ENCODE peak calls at places on chromosomes 5 and 9, in ten cellular contexts. J is activated T-helper 1 cell treated with anti-CD3 and anti-CD28 coated beads, Interleukin-12 subunit alpha, Interleukin-12 subunit beta, Interleukin-2, Interleukin-4 antibody, amounts not matched to agents 30 ng/mL and 10 ng/mL and 1 ng/mL, durations not matched to agents 14 hours and 24 hours and 36 hours; D is astrocyte; E is omental fat pad; Z is NCI-H2029; X is DMS153; S is stromal cell of bone marrow; N is NCI-H1092; L is HEK293T; V is OCI-LY7. T is an unnamed sample.

GRCh38 chr5:120463991-120464626 is at the start of gene PRR16:
- DNase-seq in S (peak; percentile 60), J (no peak), V (no peak), D (peak; percentile 52), E (no peak), L (peak; percentile 78), X (no peak), Z (no peak), N (no peak), T (peak; percentile 30)

GRCh38 chr9:23621166-23621565 is 204.9 kb downstream of the ELAVL2 start:
- DNase-seq in N (no peak), D (peak; percentile 73), S (no peak), V (no peak), L (no peak), E (no peak), J (no peak), X (no peak), Z (no peak), T (no peak)

GRCh38 chr9:126057869-126058467 is 268.7 kb upstream of the MVB12B start:
- DNase-seq in X (no peak), L (no peak), E (no peak), S (no peak), D (no peak), J (no peak), V (no peak), N (no peak), Z (no peak), T (no peak)

GRCh38 chr5:102583663-102584062 is 84.9 kb upstream of the SLCO6A1 start:
- DNase-seq in V (peak; percentile 8), E (no peak), X (no peak), L (peak; percentile 9), J (no peak), S (no peak), Z (peak; percentile 27), D (peak; percentile 15), N (no peak), T (peak; percentile 8)

GRCh38 chr5:164713682-164714081 is 1208.3 kb downstream of the MAT2B start:
- DNase-seq in Z (no peak), D (no peak), E (no peak), J (no peak), X (no peak), N (no peak), L (no peak), V (no peak), S (no peak), T (no peak)

GRCh38 chr9:89419978-89420394 is 77.9 kb downstream of the SEMA4D start:
- DNase-seq in D (no peak), S (no peak), L (no peak), V (no peak), J (peak; percentile 44), E (no peak), X (no peak), N (no peak), Z (no peak), T (no peak)

GRCh38 chr9:133758228-133758627 is 20.1 kb upstream of the SARDH start:
- DNase-seq in N (no peak), E (no peak), V (no peak), J (no peak), L (no peak), Z (no peak), S (no peak), X (no peak), D (no peak), T (no peak)

GRCh38 chr5:180090769-180091546 is 19.4 kb upstream of the RNF130 start:
- DNase-seq in S (no peak), L (peak; percentile 55), J (no peak), D (peak; percentile 16), V (peak; percentile 36), X (no peak), Z (no peak), E (no peak), N (no peak), T (peak; percentile 72)

GRCh38 chr5:94181940-94182339 is 436.5 kb downstream of the KIAA0825 start:
- DNase-seq in L (peak; percentile 43), E (no peak), Z (no peak), N (no peak), X (no peak), D (no peak), V (peak; percentile 6), J (no peak), S (no peak), T (peak; percentile 33)

GRCh38 chr5:137688248-137688840 is 47.5 kb downstream of the KLHL3 start:
- DNase-seq in E (no peak), S (no peak), N (no peak), J (no peak), D (no peak), Z (no peak), X (no peak), L (no peak), V (no peak), T (no peak)

GRCh38 chr9:76912631-76913275 is 6.8 kb upstream of the PRUNE2 start:
- DNase-seq in J (no peak), X (peak; percentile 58), S (no peak), Z (peak; percentile 68), L (no peak), V (no peak), N (no peak), E (no peak), D (peak; percentile 86), T (peak; percentile 79)

GRCh38 chr5:107090471-107090870 is 580.3 kb downstream of the EFNA5 start:
- DNase-seq in J (no peak), N (no peak), E (no peak), X (no peak), V (no peak), Z (no peak), S (no peak), L (no peak), D (no peak), T (no peak)

T was measured in NB4.